ENCODE peak calls at places on chromosomes 5 and 9, in five cellular contexts. R is uterus, X is tibial nerve, B is upper lobe of right lung, Q is aorta. I is an unnamed sample. For H3K4me1, the result is how much of the 10 kb centered on the place peaks cover.

GRCh38 chr5:141811287-141812155 is 66.7 kb downstream of the PCDH1 start:
- DNase-seq in R (no peak), X (no peak), B (no peak), Q (no peak), I (no peak)

GRCh38 chr5:14439087-14439841 is 142.3 kb upstream of the OTULINL start:
- DNase-seq in R (no peak), X (no peak), B (no peak), Q (no peak), I (no peak)

GRCh38 chr9:68710082-68710481 is 5.0 kb downstream of the PIP5K1B start:
- DNase-seq in R (no peak), X (no peak), B (no peak), Q (no peak), I (no peak)

GRCh38 chr5:1268666-1269065 is 26.2 kb downstream of the TERT start:
- DNase-seq in R (no peak), X (no peak), B (no peak), Q (no peak), I (no peak)

GRCh38 chr5:95365302-95366095 is 25.7 kb upstream of the FAM81B start:
- DNase-seq in R (no peak), X (no peak), B (no peak), Q (no peak), I (no peak)

GRCh38 chr9:72718503-72718902 is 197.1 kb downstream of the TMC1 start:
- DNase-seq in R (no peak), X (no peak), B (no peak), Q (no peak), I (no peak)

GRCh38 chr9:115393976-115394775 is 276.2 kb upstream of the TNC start:
- DNase-seq in R (no peak), X (no peak), B (no peak), Q (no peak), I (no peak)

GRCh38 chr5:50958852-50959457 is 292.5 kb downstream of the PARP8 start:
- DNase-seq in R (no peak), X (no peak), B (no peak), Q (no peak), I (no peak)

GRCh38 chr5:53779541-53779981 is 219.1 kb downstream of the NDUFS4 start:
- DNase-seq in R (no peak), X (no peak), B (no peak), Q (no peak), I (no peak)

GRCh38 chr9:127159949-127160610 is 37.6 kb upstream of the ANGPTL2 start:
- DNase-seq in R (peak), X (no peak), B (peak), Q (no peak), I (peak)

GRCh38 chr5:97006454-97006853 is 70.6 kb downstream of the LNPEP start:
- DNase-seq in R (no peak), X (no peak), B (no peak), Q (no peak), I (no peak)

GRCh38 chr5:173547579-173547978 is 68.9 kb downstream of the BOD1 start:
- DNase-seq in R (no peak), X (no peak), B (no peak), Q (no peak), I (no peak)

GRCh38 chr9:111897831-111898144 is 1.2 kb downstream of the UGCG start:
- DNase-seq in R (no peak), X (no peak), B (no peak), Q (no peak), I (no peak)

GRCh38 chr5:147482426-147483196 is 27.3 kb downstream of the DPYSL3 start:
- DNase-seq in R (no peak), X (no peak), B (no peak), Q (no peak), I (no peak)

GRCh38 chr5:72427488-72428437 is 79.4 kb downstream of the ZNF366 start:
- DNase-seq in R (no peak), X (no peak), B (no peak), Q (no peak), I (no peak)

GRCh38 chr5:126055348-126055729 is 367.9 kb upstream of the GRAMD2B start:
- DNase-seq in R (no peak), X (no peak), B (no peak), Q (no peak), I (no peak)

GRCh38 chr5:14246350-14247053 is 103.4 kb downstream of the TRIO start:
- DNase-seq in R (no peak), X (no peak), B (no peak), Q (no peak), I (no peak)

GRCh38 chr9:128940271-128940921 is 7.0 kb downstream of the DOLK start:
- DNase-seq in R (no peak), X (no peak), B (peak), Q (peak), I (no peak)

GRCh38 chr5:145160679-145161078 is 674.5 kb downstream of the PRELID2 start:
- DNase-seq in R (no peak), X (no peak), B (no peak), Q (no peak), I (no peak)

GRCh38 chr5:80125962-80126480 is 90.9 kb downstream of the THBS4 start:
- DNase-seq in R (no peak), X (no peak), B (no peak), Q (no peak), I (no peak)

GRCh38 chr5:179795049-179795862 is 1.5 kb downstream of the LTC4S start:
- DNase-seq in R (peak), X (no peak), B (peak), Q (peak), I (peak)

GRCh38 chr5:144374637-144375036 is 204.0 kb downstream of the KCTD16 start:
- DNase-seq in R (no peak), X (no peak), B (no peak), Q (no peak), I (no peak)

GRCh38 chr5:108983456-108984092 is 235.9 kb downstream of the FER start:
- DNase-seq in R (no peak), X (no peak), B (no peak), Q (no peak), I (no peak)

GRCh38 chr5:176535101-176535654 is 2.0 kb downstream of the RNF44 start:
- DNase-seq in R (no peak), X (no peak), B (no peak), Q (peak), I (no peak)

GRCh38 chr9:22813520-22813919 is 366.9 kb downstream of the DMRTA1 start:
- DNase-seq in R (no peak), X (no peak), B (no peak), Q (no peak), I (no peak)

GRCh38 chr5:79521156-79521555 is 7.2 kb upstream of the HOMER1 start:
- DNase-seq in R (no peak), X (no peak), B (no peak), Q (no peak), I (no peak)

GRCh38 chr9:134488251-134488900 is 153.2 kb upstream of the COL5A1 start:
- DNase-seq in R (no peak), X (peak), B (peak), Q (peak), I (no peak)

GRCh38 chr5:5014836-5015235 is 125.3 kb upstream of the ADAMTS16 start:
- DNase-seq in R (no peak), X (no peak), B (no peak), Q (peak), I (no peak)

GRCh38 chr9:126985870-126986498 is 71.4 kb downstream of the RALGPS1 start:
- DNase-seq in R (no peak), X (peak), B (peak), Q (peak), I (peak)

GRCh38 chr5:125153231-125153630 is 406.8 kb upstream of the ZNF608 start:
- DNase-seq in R (no peak), X (no peak), B (no peak), Q (no peak), I (no peak)

GRCh38 chr9:111903996-111904395 is 7.4 kb downstream of the UGCG start:
- DNase-seq in R (no peak), X (no peak), B (no peak), Q (no peak), I (no peak)

GRCh38 chr9:69012690-69013403 is 1.1 kb downstream of the PRKACG start:
- DNase-seq in R (no peak), X (no peak), B (no peak), Q (no peak), I (no peak)

GRCh38 chr9:106920701-106921283 is 57.8 kb downstream of the ZNF462 start:
- DNase-seq in R (no peak), X (no peak), B (no peak), Q (no peak), I (no peak)

GRCh38 chr5:65625743-65626142 is 916 bp downstream of the SHLD3 start:
- DNase-seq in R (no peak), X (no peak), B (no peak), Q (no peak), I (no peak)

DNA sequence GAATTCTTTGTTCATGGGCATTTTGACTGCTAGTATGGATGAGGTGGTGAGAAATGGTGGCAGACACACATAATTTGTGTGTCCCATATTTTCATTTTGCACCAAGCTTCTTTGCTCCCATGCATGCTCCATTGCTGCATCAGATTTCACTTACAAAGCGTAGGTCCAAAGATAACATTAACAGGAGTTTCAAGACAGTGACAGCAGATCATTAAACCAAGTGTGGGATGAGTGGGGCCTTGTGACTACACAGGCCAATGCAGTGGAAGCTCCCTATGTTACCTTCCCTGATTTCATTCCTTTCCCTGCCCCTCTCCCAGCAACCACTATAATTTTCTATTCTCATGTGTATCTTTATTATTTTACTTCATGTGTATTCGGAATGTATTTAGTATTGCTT is 142.0 kb downstream of the AOPEP start:
- DNase-seq in R (no peak), X (no peak), B (no peak), Q (no peak), I (no peak)
- H3K27ac ChIP-seq in R (peak), X (no peak), B (peak), Q (peak), I (peak)

GRCh38 chr9:78005231-78006002 is 26.2 kb downstream of the GNAQ start:
- DNase-seq in R (no peak), X (no peak), B (no peak), Q (no peak), I (no peak)
- H3K4me1 ChIP-seq in R (under half), X (under half), B (under half), Q (under half), I (under half)

DNA sequence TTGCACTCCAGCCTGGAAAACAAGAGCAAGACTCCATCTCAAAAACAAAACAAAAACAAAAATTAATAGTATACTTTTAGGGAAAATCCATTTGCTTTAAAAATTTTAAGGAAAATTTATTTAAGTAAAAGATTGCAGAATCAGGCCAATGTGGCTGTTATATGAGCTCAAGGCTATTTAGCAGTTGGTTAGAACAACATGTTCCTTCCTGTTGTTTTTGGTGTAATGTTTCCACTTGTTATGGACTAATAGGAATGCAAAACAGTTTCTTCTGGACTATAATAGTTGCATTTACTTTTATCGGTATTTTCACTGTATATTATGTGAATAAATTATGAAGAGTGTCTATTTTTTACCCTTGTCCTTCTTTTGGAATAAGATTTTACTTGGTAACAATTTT is 3.0 kb upstream of the CDC42SE2 start:
- DNase-seq in R (no peak), X (no peak), B (no peak), Q (no peak), I (no peak)
- H3K4me3 ChIP-seq in R (no peak), X (no peak), B (no peak), Q (no peak), I (no peak)

DNA sequence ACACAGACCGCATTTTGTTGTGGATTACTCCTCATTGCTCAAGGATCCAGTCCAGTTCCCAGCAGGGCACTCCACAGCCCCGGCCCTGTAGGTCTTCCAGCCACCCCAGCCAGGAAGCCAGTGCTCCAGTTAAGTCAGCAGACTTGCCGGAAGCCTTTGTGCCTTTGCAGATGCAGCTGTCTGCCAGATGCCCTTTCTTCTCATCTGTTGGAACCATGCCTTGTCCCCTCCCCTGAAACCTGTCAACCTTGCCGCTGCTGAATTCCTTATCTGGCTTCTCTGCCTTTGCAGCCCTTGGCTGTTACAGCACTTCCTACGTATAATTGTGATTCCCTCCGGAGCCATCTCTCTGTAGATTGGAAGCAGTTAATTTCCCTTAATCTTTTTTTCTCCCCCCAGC is 28.4 kb downstream of the PSAT1 start:
- DNase-seq in R (no peak), X (no peak), B (no peak), Q (no peak), I (no peak)
- H3K27ac ChIP-seq in R (no peak), X (no peak), B (no peak), Q (no peak), I (no peak)

DNA sequence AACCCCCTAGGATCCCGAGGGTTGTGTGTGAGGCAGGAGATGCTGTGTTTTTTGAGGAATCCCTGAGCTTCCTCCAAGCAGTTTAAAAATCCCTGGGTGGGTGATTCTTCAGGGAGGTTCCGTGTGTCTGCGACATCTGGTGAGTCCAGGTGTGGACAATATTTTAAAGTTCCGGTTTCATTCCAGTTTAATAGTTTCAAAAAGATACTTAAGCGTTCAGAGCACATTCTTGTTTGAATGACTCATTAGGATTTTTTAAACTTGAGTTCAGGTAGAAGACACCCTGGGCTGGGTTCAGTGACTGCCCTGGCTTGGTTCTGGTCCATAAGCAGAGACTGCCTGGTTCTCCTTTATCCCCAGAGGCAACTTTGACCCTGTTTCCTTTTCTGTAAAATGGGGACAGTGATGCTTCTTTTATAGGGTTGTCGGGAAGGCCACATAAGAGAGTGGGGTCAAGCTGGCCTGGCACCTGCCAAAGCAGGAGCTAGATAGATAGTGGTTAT is 119.2 kb downstream of the RGS3 start:
- DNase-seq in R (no peak), X (no peak), B (no peak), Q (peak), I (no peak)
- H3K4me1 ChIP-seq in R (under half), X (under half), B (half or more), Q (under half), I (half or more)

GRCh38 chr9:36891341-36891811 is 142.7 kb downstream of the PAX5 start:
- DNase-seq in R (no peak), X (no peak), B (no peak), Q (no peak), I (no peak)
- H3K4me3 ChIP-seq in R (no peak), X (no peak), B (no peak), Q (no peak), I (no peak)

GRCh38 chr9:38129366-38129765 is 60.3 kb upstream of the SHB start:
- DNase-seq in R (no peak), X (no peak), B (peak), Q (no peak), I (peak)
- H3K27ac ChIP-seq in R (no peak), X (no peak), B (no peak), Q (no peak), I (no peak)